ENCODE peak calls at places on chromosome 18, in four cellular contexts. H is IMR-90, K is progenitor cell of endocrine pancreas, E is ELR. F is an unnamed sample.

GRCh38 chr18:70390366-70391090 is 101.7 kb downstream of the SOCS6 start:
- DNase-seq in H (peak), K (no peak), E (peak), F (no peak)

GRCh38 chr18:8673276-8674209 is 31.8 kb upstream of the MTCL1 start:
- DNase-seq in H (peak), E (no peak), K (no peak), F (no peak)

GRCh38 chr18:47901624-47902362 is 28.7 kb downstream of the SMAD2 start:
- DNase-seq in H (no peak), E (no peak), K (no peak), F (no peak)

GRCh38 chr18:33802955-33803354 is 224.9 kb downstream of the ASXL3 start:
- DNase-seq in E (no peak), H (no peak), K (peak), F (peak)

GRCh38 chr18:63860536-63860930 is 27.0 kb upstream of the SERPINB2 start:
- DNase-seq in K (no peak), H (no peak), E (no peak), F (no peak)

GRCh38 chr18:32114293-32114692 is 22.6 kb downstream of the RNF138 start:
- DNase-seq in H (no peak), K (no peak), E (no peak), F (no peak)

GRCh38 chr18:23859466-23860352 is 154.8 kb upstream of the TTC39C start:
- DNase-seq in H (no peak), K (no peak), E (no peak), F (no peak)

GRCh38 chr18:24678113-24678512 is 217.7 kb downstream of the HRH4 start:
- DNase-seq in E (no peak), K (no peak), H (no peak), F (no peak)

GRCh38 chr18:23260932-23261590 is 125.8 kb downstream of the CABLES1 start:
- DNase-seq in E (no peak), K (no peak), H (no peak), F (no peak)

GRCh38 chr18:78739843-78740677 is 239.6 kb upstream of the SALL3 start:
- DNase-seq in H (no peak), E (no peak), K (no peak), F (no peak)

GRCh38 chr18:5967666-5968065 is 72.3 kb upstream of the TMEM200C start:
- DNase-seq in H (no peak), K (no peak), E (no peak), F (no peak)

GRCh38 chr18:73407506-73407905 is 539.7 kb upstream of the NETO1 start:
- DNase-seq in K (no peak), H (peak), E (no peak), F (no peak)